ENCODE peak calls at places on chromosomes 12 and 14, in nine cellular contexts. V is H4; G is activated gamma-delta T cell treated with anti-CD3 and anti-CD28 coated beads, Interleukin-2, amount 50 U/mL, for 16 hours; K is activated CD8-positive, alpha-beta memory T cell treated with anti-CD3 and anti-CD28 coated beads for 48 hours; W is GM19239; L is astrocyte; O is AG08396; J is amygdala; P is aorta. Y is an unnamed sample.

GRCh38 chr14:74302160-74302628 is 540 bp downstream of the ABCD4 start:
- DNase-seq in K (no peak), W (peak; percentile 57), V (peak; percentile 41), L (peak; percentile 52), J (no peak), G (no peak), O (peak; percentile 61), P (no peak), Y (no peak)

GRCh38 chr12:122517877-122518276 is 8.9 kb downstream of the RSRC2 start:
- DNase-seq in W (no peak), G (no peak), K (no peak), P (no peak), O (peak; percentile 51), V (peak; percentile 89), L (peak; percentile 98), J (no peak), Y (no peak)

GRCh38 chr12:45299132-45299692 is 83.3 kb downstream of the ANO6 start:
- DNase-seq in O (no peak), L (peak; percentile 74), V (peak; percentile 19), P (no peak), W (no peak), J (no peak), G (no peak), K (no peak), Y (no peak)

GRCh38 chr14:20697273-20698017 is 8.9 kb downstream of the ANG start:
- DNase-seq in K (no peak), G (peak; percentile 48), L (peak; percentile 24), W (peak; percentile 40), O (peak; percentile 70), P (no peak), V (peak; percentile 64), J (peak; percentile 36), Y (peak; percentile 64)

GRCh38 chr12:132282950-132283771 is 46.2 kb downstream of the GALNT9 start:
- DNase-seq in K (no peak), P (peak; percentile 64), L (no peak), W (no peak), J (no peak), O (no peak), V (no peak), G (no peak), Y (peak; percentile 26)

GRCh38 chr12:120211243-120211903 is 10.5 kb upstream of the RPLP0 start:
- DNase-seq in L (no peak), O (no peak), J (no peak), G (no peak), W (no peak), V (no peak), K (no peak), P (no peak), Y (no peak)

GRCh38 chr14:92956961-92957360 is 34.0 kb downstream of the CHGA start:
- DNase-seq in V (no peak), P (no peak), J (no peak), O (no peak), W (no peak), G (no peak), L (no peak), K (no peak), Y (no peak)

GRCh38 chr14:51564986-51565604 is 86.6 kb upstream of the FRMD6 start:
- DNase-seq in L (no peak), V (no peak), W (no peak), P (no peak), O (no peak), G (no peak), J (no peak), K (no peak), Y (no peak)

GRCh38 chr14:58690801-58691516 is 53.2 kb downstream of the DACT1 start:
- DNase-seq in W (no peak), K (no peak), J (no peak), P (no peak), O (no peak), V (no peak), G (no peak), L (no peak), Y (no peak)

GRCh38 chr12:53825246-53826081 is 73.7 kb upstream of the CISTR start:
- DNase-seq in L (no peak), P (no peak), W (no peak), J (no peak), O (peak; percentile 53), V (peak; percentile 62), K (no peak), G (no peak), Y (no peak)

GRCh38 chr12:43285248-43285647 is 266.8 kb downstream of the ADAMTS20 start:
- DNase-seq in G (no peak), V (peak; percentile 18), W (no peak), O (peak; percentile 44), P (no peak), K (no peak), L (peak; percentile 98), J (no peak), Y (no peak)

GRCh38 chr14:52031781-52032180 is 37.1 kb downstream of the NID2 start:
- DNase-seq in J (no peak), L (peak; percentile 98), O (peak; percentile 73), K (no peak), W (no peak), G (no peak), V (peak; percentile 24), P (peak; percentile 91), Y (no peak)

GRCh38 chr12:119334459-119335170 is at the start of gene CCDC60:
- DNase-seq in J (no peak), L (no peak), P (no peak), V (no peak), G (no peak), W (no peak), K (no peak), O (no peak), Y (no peak)

GRCh38 chr12:67958187-67958586 is 31.1 kb upstream of the IFNG-AS1 start:
- DNase-seq in O (no peak), K (no peak), W (no peak), V (no peak), J (no peak), G (no peak), L (no peak), P (no peak), Y (no peak)

GRCh38 chr12:106074706-106075392 is 63.9 kb downstream of the NUAK1 start:
- DNase-seq in K (no peak), G (no peak), W (no peak), J (no peak), P (no peak), V (peak; percentile 75), O (peak; percentile 32), L (peak; percentile 90), Y (no peak)

GRCh38 chr12:19992311-19992710 is 376.0 kb upstream of the PDE3A start:
- DNase-seq in V (no peak), G (no peak), P (no peak), W (no peak), J (no peak), K (no peak), O (no peak), L (no peak), Y (no peak)

GRCh38 chr14:85531141-85531593 is 1.2 kb downstream of the FLRT2 start:
- DNase-seq in G (no peak), L (peak; percentile 64), W (no peak), V (peak; percentile 70), J (peak; percentile 24), P (peak; percentile 84), K (no peak), O (peak; percentile 45), Y (no peak)

GRCh38 chr12:22339691-22340090 is 5.2 kb upstream of the ST8SIA1 start:
- DNase-seq in K (no peak), O (no peak), P (no peak), G (no peak), W (no peak), L (no peak), J (no peak), V (no peak), Y (no peak)

GRCh38 chr14:76169776-76170175 is 18.1 kb downstream of the GPATCH2L start:
- DNase-seq in J (no peak), L (no peak), K (no peak), V (no peak), W (no peak), G (no peak), P (no peak), O (no peak), Y (no peak)

GRCh38 chr12:124033859-124034258 is 60.8 kb downstream of the ZNF664 start:
- DNase-seq in O (no peak), L (no peak), W (no peak), K (no peak), V (no peak), P (no peak), J (no peak), G (no peak), Y (no peak)

GRCh38 chr14:78251308-78251707 is 81.1 kb downstream of the NRXN3 start:
- DNase-seq in P (no peak), O (no peak), G (no peak), V (no peak), J (no peak), W (no peak), L (no peak), K (no peak), Y (no peak)

GRCh38 chr14:95895720-95896119 is 19.1 kb downstream of the TUNAR start:
- DNase-seq in P (peak; percentile 23), G (no peak), J (no peak), O (peak; percentile 22), W (peak; percentile 32), K (no peak), L (no peak), V (no peak), Y (peak; percentile 16)

GRCh38 chr12:6936642-6937480 is 6.8 kb upstream of the RNU7-1 start:
- DNase-seq in J (no peak), P (no peak), V (no peak), L (no peak), O (no peak), G (no peak), K (no peak), W (no peak), Y (peak; percentile 64)

GRCh38 chr12:95970905-95971304 is 25.2 kb downstream of the HAL start:
- DNase-seq in V (no peak), P (no peak), J (no peak), G (no peak), W (no peak), L (peak; percentile 22), K (no peak), O (no peak), Y (no peak)

GRCh38 chr14:54169254-54169924 is 212.8 kb upstream of the BMP4 start:
- DNase-seq in J (no peak), L (peak; percentile 18), V (peak; percentile 11), K (no peak), W (no peak), P (no peak), G (no peak), O (no peak), Y (no peak)

GRCh38 chr12:67758119-67758873 is 109.8 kb downstream of the DYRK2 start:
- DNase-seq in V (no peak), L (no peak), W (peak; percentile 24), P (no peak), G (no peak), K (no peak), J (no peak), O (no peak), Y (no peak)

GRCh38 chr14:35991356-35991755 is 165.2 kb downstream of the BRMS1L start:
- DNase-seq in G (no peak), K (no peak), P (no peak), L (no peak), J (no peak), O (no peak), V (no peak), W (no peak), Y (no peak)

GRCh38 chr14:51445001-51445390 is 204.9 kb downstream of the TMX1 start:
- DNase-seq in G (no peak), P (no peak), W (no peak), O (no peak), J (no peak), V (no peak), L (no peak), K (no peak), Y (no peak)

GRCh38 chr12:10213168-10214130 is 772 bp downstream of the GABARAPL1 start:
- DNase-seq in L (peak; percentile 91), W (no peak), P (peak; percentile 89), K (peak; percentile 41), V (peak; percentile 76), G (peak; percentile 80), O (peak; percentile 77), J (peak; percentile 69), Y (peak; percentile 51)

GRCh38 chr12:68785358-68785757 is 22.6 kb upstream of the MDM2 start:
- DNase-seq in O (no peak), W (no peak), G (no peak), V (no peak), L (no peak), K (no peak), P (no peak), J (no peak), Y (no peak)

GRCh38 chr12:5000204-5000603 is 43.5 kb upstream of the KCNA5 start:
- DNase-seq in O (no peak), V (no peak), K (no peak), J (no peak), W (no peak), L (no peak), P (no peak), G (no peak), Y (no peak)

Y was measured in activated naive CD4-positive, alpha-beta T cell treated with anti-CD3 and anti-CD28 coated beads, Interleukin-2, amount 50 U/mL, for 72 hours.